ENCODE peak calls at places on chromosomes 3 and 15, in ten cellular contexts. G, L, N, J, Z, H, S, P, C and Y are unnamed samples.

GRCh38 chr15:90184119-90184785 is 16.9 kb upstream of the SEMA4B start:
- DNase-seq in G (peak; percentile 93), N (no peak), J (no peak), L (peak; percentile 34), P (peak; percentile 46), Z (peak; percentile 83), S (peak; percentile 56), H (peak; percentile 31), C (peak; percentile 78), Y (no peak)

GRCh38 chr15:75198560-75199346 is 2.9 kb upstream of the C15orf39 start:
- DNase-seq in P (peak; percentile 78), C (peak; percentile 67), N (no peak), H (no peak), J (no peak), Z (no peak), L (no peak), S (peak; percentile 65), G (no peak), Y (no peak)

GRCh38 chr15:34206016-34206415 is 3.9 kb downstream of the KATNBL1 start:
- DNase-seq in P (no peak), L (no peak), N (no peak), S (peak; percentile 63), G (no peak), H (no peak), C (no peak), J (no peak), Z (no peak), Y (no peak)

GRCh38 chr3:57128863-57129602 is 36.1 kb downstream of the IL17RD start:
- DNase-seq in G (no peak), J (no peak), Z (no peak), C (no peak), N (no peak), S (no peak), L (no peak), P (no peak), H (no peak), Y (no peak)

GRCh38 chr3:197355713-197356112 is 57.3 kb upstream of the DLG1 start:
- DNase-seq in C (no peak), Z (no peak), G (no peak), P (no peak), H (no peak), S (no peak), L (no peak), J (no peak), N (no peak), Y (no peak)

GRCh38 chr3:67616046-67616445 is 38.4 kb downstream of the SUCLG2 start:
- DNase-seq in Z (no peak), H (no peak), G (no peak), N (no peak), J (no peak), P (no peak), C (no peak), L (no peak), S (no peak), Y (no peak)

GRCh38 chr3:15220661-15221060 is 14.6 kb downstream of the CAPN7 start:
- DNase-seq in H (no peak), L (no peak), P (no peak), Z (no peak), J (no peak), G (no peak), C (no peak), S (no peak), N (no peak), Y (no peak)

GRCh38 chr3:11305509-11305908 is 33.3 kb downstream of the ATG7 start:
- DNase-seq in L (no peak), H (no peak), P (no peak), Z (no peak), C (no peak), N (no peak), S (peak; percentile 58), J (no peak), G (no peak), Y (no peak)

GRCh38 chr3:194133661-194134230 is 2.2 kb upstream of the HES1 start:
- DNase-seq in J (no peak), G (peak; percentile 57), S (peak; percentile 80), P (peak; percentile 83), L (peak; percentile 21), N (no peak), C (no peak), Z (peak; percentile 78), H (no peak), Y (no peak)

GRCh38 chr3:156787015-156787414 is 39.1 kb upstream of the LEKR1 start:
- DNase-seq in P (no peak), N (no peak), G (no peak), L (no peak), Z (no peak), C (no peak), J (no peak), H (no peak), S (no peak), Y (no peak)

GRCh38 chr3:194604837-194605236 is 28.4 kb downstream of the TMEM44 start:
- DNase-seq in P (peak; percentile 51), N (no peak), J (no peak), S (no peak), Z (no peak), L (no peak), H (no peak), G (no peak), C (no peak), Y (no peak)

GRCh38 chr3:42080452-42080872 is 10.7 kb upstream of the TRAK1 start:
- DNase-seq in L (no peak), Z (no peak), C (no peak), P (no peak), S (peak; percentile 36), G (peak; percentile 80), H (no peak), J (no peak), N (no peak), Y (no peak)

GRCh38 chr3:128784228-128784627 is 58.2 kb downstream of the RAB7A start:
- DNase-seq in G (no peak), L (no peak), S (no peak), P (peak; percentile 69), N (no peak), C (no peak), J (peak; percentile 44), Z (no peak), H (no peak), Y (peak; percentile 83)